ENCODE peak calls at places on chromosomes 2 and 18, in eight cellular contexts. D is HepG2, K is prostate gland, R is ovary, P is thyroid gland, H is H54, F is body of pancreas, J is GM12891. V is an unnamed sample.

GRCh38 chr2:196182439-196183171 is 11.2 kb upstream of the STK17B start:
- DNase-seq in F (no peak), R (no peak), H (no peak), K (no peak), J (no peak), D (no peak), P (no peak), V (no peak)

GRCh38 chr2:109703076-109703475 is 88.9 kb downstream of the SOWAHC start:
- DNase-seq in D (no peak), K (no peak), H (no peak), F (no peak), P (no peak), R (no peak), J (no peak), V (no peak)

GRCh38 chr2:120398961-120399888 is 53.3 kb downstream of the INHBB start:
- DNase-seq in R (no peak), P (peak; percentile 83), H (no peak), J (no peak), K (no peak), D (peak; percentile 98), F (no peak), V (no peak)

GRCh38 chr2:3626118-3626816 is 31.4 kb downstream of the COLEC11 start:
- DNase-seq in D (peak; percentile 51), P (no peak), H (no peak), R (no peak), J (no peak), K (no peak), F (peak; percentile 5), V (no peak)

GRCh38 chr2:239903210-239903609 is 121.9 kb downstream of the NDUFA10 start:
- DNase-seq in J (no peak), R (no peak), H (no peak), K (no peak), P (no peak), D (no peak), F (no peak), V (no peak)

GRCh38 chr2:221554769-221555510 is 17.2 kb downstream of the EPHA4 start:
- DNase-seq in J (no peak), K (no peak), H (no peak), R (no peak), F (no peak), P (no peak), D (no peak), V (no peak)

GRCh38 chr18:5643288-5643687 is 99.5 kb upstream of the EPB41L3 start:
- DNase-seq in J (no peak), P (no peak), D (no peak), R (no peak), F (no peak), H (no peak), K (no peak), V (no peak)

GRCh38 chr2:129627437-129627836 is 352.0 kb upstream of the RAB6C start:
- DNase-seq in R (no peak), J (no peak), F (no peak), K (no peak), H (no peak), P (no peak), D (no peak), V (no peak)

DNA sequence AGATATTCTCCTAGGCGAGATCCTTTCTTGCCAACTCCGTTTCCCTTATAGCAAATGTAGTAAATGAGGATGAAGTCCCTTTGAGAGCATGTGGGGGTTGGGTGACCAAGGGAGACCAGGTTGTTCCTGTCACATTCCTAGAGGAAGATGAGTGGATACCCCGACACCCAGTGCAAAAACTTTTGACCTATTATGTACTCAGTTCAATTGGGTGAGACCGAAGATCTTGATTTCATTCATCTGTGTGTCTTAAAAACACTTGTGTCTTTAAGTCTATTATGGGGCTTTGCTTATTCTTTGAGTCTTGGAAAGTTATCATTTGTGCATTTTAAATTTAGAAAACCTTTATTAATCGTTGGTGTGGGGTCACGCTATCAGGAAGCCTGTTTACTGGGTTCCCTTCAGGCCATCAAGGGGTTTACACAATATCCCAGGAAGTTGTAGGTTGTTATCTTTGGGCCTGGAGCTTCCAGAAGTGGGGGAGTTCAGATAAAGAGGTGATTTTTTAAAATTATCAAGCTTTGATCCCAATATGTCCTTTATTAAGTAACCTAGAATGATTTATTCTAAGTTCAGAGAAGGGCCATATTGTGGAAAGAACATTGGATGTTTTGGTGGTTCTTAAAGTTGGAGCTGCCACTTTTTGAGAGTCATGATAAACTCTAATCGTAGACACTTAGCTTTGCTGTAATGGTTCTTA is 2.8 kb downstream of the RHOB start:
- DNase-seq in D (peak; percentile 79), K (no peak), J (no peak), H (no peak), P (no peak), F (peak; percentile 25), R (no peak), V (no peak)
- TF ChIP-seq POLR2A in D (peak; percentile 93), K (no peak), J (no peak), H (no peak), P (no peak), F (no peak), R (peak; percentile 7), V (peak; percentile 35)

GRCh38 chr2:27314709-27315108 is 6.5 kb upstream of the UCN start:
- DNase-seq in P (no peak), R (no peak), J (no peak), K (no peak), F (no peak), D (no peak), H (no peak), V (no peak)
- TF ChIP-seq POLR2A in P (no peak), R (no peak), J (no peak), K (no peak), F (no peak), D (no peak), H (no peak), V (no peak)

GRCh38 chr2:230540332-230540731 is 124.3 kb downstream of the SP100 start:
- DNase-seq in F (no peak), R (no peak), H (no peak), J (no peak), D (no peak), K (no peak), P (no peak), V (no peak)
- TF ChIP-seq POLR2A in F (no peak), R (no peak), H (no peak), J (no peak), D (no peak), K (no peak), P (no peak), V (no peak)

GRCh38 chr2:95110395-95110794 is 11.2 kb downstream of the MRPS5 start:
- DNase-seq in R (no peak), H (no peak), D (no peak), F (no peak), P (no peak), J (no peak), K (no peak), V (no peak)

GRCh38 chr2:95113464-95113863 is 8.1 kb downstream of the MRPS5 start:
- DNase-seq in K (no peak), R (no peak), D (no peak), F (no peak), H (no peak), J (no peak), P (no peak), V (no peak)

GRCh38 chr2:95121150-95121494 is 486 bp downstream of the MRPS5 start:
- DNase-seq in H (no peak), K (no peak), D (peak; percentile 73), F (no peak), P (no peak), R (no peak), J (no peak), V (no peak)

DNA sequence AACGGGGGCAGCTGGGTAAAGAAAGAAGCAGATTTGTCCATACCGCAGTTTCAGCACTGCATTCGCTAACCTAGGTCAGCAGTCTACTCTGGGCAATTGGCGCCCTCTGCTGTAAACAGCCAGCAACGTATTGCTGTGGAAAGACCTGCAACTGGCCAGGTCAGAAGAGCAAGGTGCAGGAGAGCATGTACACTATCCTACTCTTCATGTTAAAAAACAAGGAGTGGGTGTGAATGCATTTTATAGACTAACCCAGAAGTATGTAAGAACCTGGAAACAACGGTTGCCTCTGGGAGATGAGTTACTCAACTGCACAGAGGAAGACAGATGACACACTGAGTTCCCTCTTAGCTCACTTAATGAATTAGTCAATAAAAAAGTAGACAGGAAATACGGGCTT is 6.2 kb downstream of the MRPS5 start:
- DNase-seq in K (peak; percentile 67), H (peak; percentile 47), D (peak; percentile 80), F (peak; percentile 73), R (peak; percentile 25), J (peak; percentile 21), P (peak; percentile 78), V (peak; percentile 77)
- TF ChIP-seq POLR2A in K (no peak), H (no peak), D (no peak), F (no peak), R (no peak), J (no peak), P (no peak), V (no peak)

GRCh38 chr2:85584354-85584856 is at the start of gene VAMP5:
- DNase-seq in K (no peak), P (no peak), R (peak; percentile 40), D (peak; percentile 79), H (no peak), F (no peak), J (peak; percentile 77), V (peak; percentile 61)
- TF ChIP-seq POLR2A in K (no peak), P (no peak), R (no peak), D (peak; percentile 79), H (peak; percentile 63), F (peak; percentile 18), J (no peak), V (no peak)

V was measured in erythroblast.